ENCODE peak calls at places on chromosome 5, in four cellular contexts. V is heart left ventricle, R is H9, N is mucosa of descending colon. P is an unnamed sample.

GRCh38 chr5:50653946-50654345 is 12.5 kb upstream of the PARP8 start:
- DNase-seq in V (no peak), R (no peak), N (peak; percentile 31), P (no peak)

GRCh38 chr5:6593148-6594016 is 39.5 kb downstream of the NSUN2 start:
- DNase-seq in V (no peak), R (no peak), N (no peak), P (no peak)

GRCh38 chr5:36164461-36164860 is 12.6 kb downstream of the SKP2 start:
- DNase-seq in V (no peak), R (no peak), N (no peak), P (no peak)

GRCh38 chr5:34740306-34740891 is 84.3 kb downstream of the RAI14 start:
- DNase-seq in V (peak; percentile 43), R (no peak), N (peak; percentile 16), P (peak; percentile 58)

GRCh38 chr5:93642526-93642925 is 59.5 kb downstream of the NR2F1 start:
- DNase-seq in V (no peak), R (no peak), N (no peak), P (no peak)

GRCh38 chr5:167763772-167764171 is 527.7 kb upstream of the WWC1 start:
- DNase-seq in V (no peak), R (no peak), N (no peak), P (no peak)

GRCh38 chr5:116044073-116044472 is 11.8 kb downstream of the ARL14EPL start:
- DNase-seq in V (no peak), R (no peak), N (no peak), P (no peak)

GRCh38 chr5:179337227-179338122 is 7.8 kb downstream of the ADAMTS2 start:
- DNase-seq in V (no peak), R (no peak), N (no peak), P (peak; percentile 32)

GRCh38 chr5:139820130-139820529 is 24.5 kb downstream of the PSD2 start:
- DNase-seq in V (no peak), R (no peak), N (no peak), P (peak; percentile 56)

GRCh38 chr5:125484272-125485002 is 738.0 kb upstream of the ZNF608 start:
- DNase-seq in V (peak; percentile 44), R (no peak), N (peak; percentile 63), P (peak; percentile 84)

GRCh38 chr5:160672521-160672920 is 179.5 kb downstream of the ATP10B start:
- DNase-seq in V (no peak), R (no peak), N (no peak), P (no peak)

GRCh38 chr5:56099346-56099745 is 104.6 kb upstream of the IL6ST start:
- DNase-seq in V (no peak), R (no peak), N (no peak), P (no peak)

GRCh38 chr5:83608122-83608521 is 112.5 kb downstream of the HAPLN1 start:
- DNase-seq in V (peak; percentile 8), R (peak; percentile 73), N (peak; percentile 19), P (no peak)

GRCh38 chr5:37871023-37871815 is 31.4 kb upstream of the GDNF start:
- DNase-seq in V (no peak), R (no peak), N (no peak), P (no peak)

GRCh38 chr5:61333351-61334223 is 1.5 kb downstream of the ZSWIM6 start:
- DNase-seq in V (peak; percentile 37), R (no peak), N (peak; percentile 47), P (peak; percentile 73)

GRCh38 chr5:75551471-75551870 is 39.8 kb downstream of the POLK start:
- DNase-seq in V (no peak), R (no peak), N (no peak), P (no peak)

GRCh38 chr5:108259306-108259705 is 122.6 kb downstream of the FBXL17 start:
- DNase-seq in V (no peak), R (no peak), N (no peak), P (no peak)

GRCh38 chr5:52173133-52173532 is 614.6 kb upstream of the ITGA1 start:
- DNase-seq in V (no peak), R (no peak), N (no peak), P (no peak)

GRCh38 chr5:91277840-91278239 is 105.3 kb downstream of the ARRDC3 start:
- DNase-seq in V (no peak), R (no peak), N (no peak), P (no peak)

GRCh38 chr5:73443725-73444498 is 4.7 kb downstream of the FOXD1 start:
- DNase-seq in V (no peak), R (peak; percentile 92), N (no peak), P (no peak)

GRCh38 chr5:91910247-91910646 is 527.1 kb upstream of the ARRDC3 start:
- DNase-seq in V (no peak), R (no peak), N (no peak), P (no peak)

GRCh38 chr5:33827885-33828284 is 63.9 kb downstream of the ADAMTS12 start:
- DNase-seq in V (no peak), R (no peak), N (no peak), P (no peak)

GRCh38 chr5:44807269-44807668 is 1.5 kb upstream of the MRPS30 start:
- DNase-seq in V (no peak), R (no peak), N (no peak), P (no peak)

GRCh38 chr5:141326088-141326854 is 4.0 kb upstream of the PCDHGA1 start:
- DNase-seq in V (peak; percentile 63), R (peak; percentile 82), N (peak; percentile 74), P (peak; percentile 81)

GRCh38 chr5:120304653-120305052 is 159.4 kb upstream of the PRR16 start:
- DNase-seq in V (no peak), R (no peak), N (no peak), P (no peak)

GRCh38 chr5:108753331-108753730 is 5.6 kb downstream of the FER start:
- DNase-seq in V (no peak), R (no peak), N (no peak), P (no peak)

GRCh38 chr5:73912755-73913365 is 286.9 kb downstream of the ARHGEF28 start:
- DNase-seq in V (no peak), R (no peak), N (no peak), P (no peak)

GRCh38 chr5:76145945-76146344 is 62.8 kb downstream of the SV2C start:
- DNase-seq in V (no peak), R (peak; percentile 66), N (peak; percentile 25), P (no peak)

GRCh38 chr5:3852154-3852930 is 256.7 kb downstream of the IRX1 start:
- DNase-seq in V (no peak), R (no peak), N (no peak), P (no peak)

GRCh38 chr5:181173420-181174342 is 26.3 kb downstream of the OR2V2 start:
- DNase-seq in V (no peak), R (peak; percentile 93), N (peak; percentile 32), P (peak; percentile 55)

GRCh38 chr5:181170996-181171395 is 23.6 kb downstream of the OR2V2 start:
- DNase-seq in V (no peak), R (no peak), N (no peak), P (no peak)

GRCh38 chr5:181170237-181170830 is 22.9 kb downstream of the OR2V2 start:
- DNase-seq in V (no peak), R (peak; percentile 76), N (no peak), P (no peak)

GRCh38 chr5:181171782-181172181 is 24.4 kb downstream of the OR2V2 start:
- DNase-seq in V (no peak), R (no peak), N (no peak), P (peak; percentile 12)

GRCh38 chr5:181173027-181173419 is 25.6 kb downstream of the OR2V2 start:
- DNase-seq in V (no peak), R (no peak), N (peak; percentile 81), P (no peak)
- H3K4me1 ChIP-seq in V (peaks cover 15% of the 10 kb centered on the region), R (peaks cover 3% of the 10 kb centered on the region), N (peaks cover 10% of the 10 kb centered on the region), P (no peaks in the 10 kb centered on the region)

DNA sequence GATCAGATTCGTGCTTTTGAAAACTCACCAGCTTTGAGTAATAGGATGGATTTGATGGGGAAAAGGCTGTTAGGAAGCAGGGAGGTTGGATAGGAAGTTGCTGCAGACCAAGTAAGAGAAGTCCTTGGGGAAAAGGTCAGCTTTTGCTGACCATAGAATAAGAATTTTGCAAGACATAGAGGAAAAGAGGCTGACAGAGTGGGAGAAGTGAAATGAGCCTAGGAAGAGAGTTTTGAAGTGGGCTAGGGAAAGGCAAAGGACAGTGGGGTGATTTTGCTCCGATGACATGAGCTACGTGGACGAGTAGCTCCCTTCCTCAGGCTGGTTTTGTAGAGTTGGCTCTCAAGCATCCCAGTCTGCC is 31.5 kb downstream of the RHOBTB3 start:
- DNase-seq in V (no peak), R (no peak), N (no peak), P (no peak)
- H3K4me1 ChIP-seq in V (peaks cover 28% of the 10 kb centered on the region), R (no peaks in the 10 kb centered on the region), N (peaks cover 25% of the 10 kb centered on the region), P (no peaks in the 10 kb centered on the region)

GRCh38 chr5:172773481-172774469 is 2.8 kb upstream of the DUSP1 start:
- DNase-seq in V (no peak), R (no peak), N (no peak), P (no peak)

GRCh38 chr5:172770675-172771438 is at the start of gene DUSP1:
- DNase-seq in V (peak; percentile 100), R (peak; percentile 96), N (peak; percentile 100), P (peak; percentile 100)

GRCh38 chr5:172771439-172772111 is 580 bp upstream of the DUSP1 start:
- DNase-seq in V (no peak), R (no peak), N (no peak), P (no peak)

GRCh38 chr5:172770374-172770674 is 671 bp downstream of the DUSP1 start:
- DNase-seq in V (peak; percentile 54), R (no peak), N (no peak), P (peak; percentile 88)

DNA sequence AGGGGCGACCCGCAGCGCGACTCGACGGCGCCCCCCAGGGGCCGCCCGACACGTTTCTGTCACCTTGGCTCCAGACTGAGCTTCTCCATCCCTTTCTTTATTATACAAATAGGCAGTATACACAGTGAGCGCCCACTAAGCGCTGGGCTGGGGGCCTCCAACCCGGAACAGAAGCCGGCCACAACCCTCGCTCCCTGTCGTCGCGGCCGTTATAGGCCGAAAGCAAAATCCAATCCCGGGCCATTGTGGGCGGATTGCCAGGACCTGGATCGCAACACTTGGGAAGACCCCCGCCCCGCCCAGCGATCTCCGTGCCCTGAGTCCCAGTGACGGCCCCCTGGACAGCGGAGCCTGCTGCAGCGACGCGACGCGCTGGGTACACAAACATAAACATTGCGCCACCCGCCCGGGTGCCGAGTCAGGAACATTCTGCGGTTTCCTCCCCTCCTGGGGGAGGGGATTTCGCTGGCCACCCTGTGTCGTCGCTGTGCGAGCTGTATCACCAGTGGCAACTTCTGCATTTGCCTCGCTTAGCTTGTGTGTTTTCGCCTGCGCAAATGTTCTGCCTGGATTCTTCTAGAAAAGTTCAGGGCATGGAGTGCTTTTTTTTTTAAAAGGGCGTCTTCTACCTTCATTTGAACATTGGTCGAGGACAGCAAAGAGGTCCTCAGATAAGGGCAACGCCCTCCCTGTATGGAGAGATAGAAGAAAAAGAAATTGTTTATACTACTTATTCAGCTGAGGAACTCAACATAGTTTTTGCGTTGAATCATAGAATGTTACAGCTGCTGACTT is 1.3 kb upstream of the DUSP1 start:
- DNase-seq in V (peak; percentile 83), R (peak; percentile 89), N (peak; percentile 91), P (peak; percentile 98)
- H3K4me1 ChIP-seq in V (peaks cover 21% of the 10 kb centered on the region), R (no peaks in the 10 kb centered on the region), N (peaks cover 78% of the 10 kb centered on the region), P (no peaks in the 10 kb centered on the region)

GRCh38 chr5:1121101-1121500 is 9.2 kb upstream of the SLC12A7 start:
- DNase-seq in V (no peak), R (no peak), N (no peak), P (no peak)

GRCh38 chr5:1120236-1120999 is 8.6 kb upstream of the SLC12A7 start:
- DNase-seq in V (no peak), R (no peak), N (no peak), P (no peak)

GRCh38 chr5:1122511-1123284 is 10.8 kb upstream of the SLC12A7 start:
- DNase-seq in V (peak; percentile 75), R (no peak), N (no peak), P (no peak)

GRCh38 chr5:1123418-1124147 is 11.7 kb upstream of the SLC12A7 start:
- DNase-seq in V (no peak), R (no peak), N (no peak), P (peak; percentile 77)

GRCh38 chr5:1121891-1122290 is 10.0 kb upstream of the SLC12A7 start:
- DNase-seq in V (no peak), R (no peak), N (no peak), P (no peak)
- H3K4me1 ChIP-seq in V (peaks cover 73% of the 10 kb centered on the region), R (no peaks in the 10 kb centered on the region), N (peaks cover 21% of the 10 kb centered on the region), P (no peaks in the 10 kb centered on the region)

P was measured in aorta.